ENCODE peak calls at places on chromosomes 3 and 15, in six cellular contexts. F is iPS-NIHi11; C is activated naive CD8-positive, alpha-beta T cell treated with anti-CD3 and anti-CD28 coated beads, Interleukin-2, amount 50 U/mL, for 24 hours; Z is adrenal gland; W is caudate nucleus; H is effector memory CD4-positive, alpha-beta T cell. G is an unnamed sample.

GRCh38 chr3:24388159-24388558 is 106.5 kb downstream of the THRB start:
- DNase-seq in F (no peak), C (no peak), Z (no peak), W (no peak), H (no peak), G (no peak)

GRCh38 chr3:105722943-105723556 is 145.8 kb downstream of the CBLB start:
- DNase-seq in F (no peak), C (no peak), Z (no peak), W (no peak), H (no peak), G (no peak)

GRCh38 chr15:73996939-73997338 is 2.4 kb downstream of the PML start:
- DNase-seq in F (no peak), C (no peak), Z (no peak), W (no peak), H (no peak), G (no peak)

GRCh38 chr3:54427951-54428871 is 305.9 kb downstream of the CACNA2D3 start:
- DNase-seq in F (peak), C (peak), Z (peak), W (no peak), H (no peak), G (peak)

GRCh38 chr15:22253676-22254408 is 173.5 kb downstream of the OR4M2 start:
- DNase-seq in F (no peak), C (no peak), Z (no peak), W (no peak), H (no peak), G (no peak)

GRCh38 chr3:130093741-130094391 is 12.2 kb downstream of the ALG1L2 start:
- DNase-seq in F (no peak), C (peak), Z (no peak), W (no peak), H (no peak), G (peak)

GRCh38 chr3:111577798-111578685 is 17.1 kb downstream of the ZBED2 start:
- DNase-seq in F (peak), C (no peak), Z (no peak), W (no peak), H (no peak), G (no peak)

GRCh38 chr15:76996526-76997401 is 1.8 kb downstream of the PSTPIP1 start:
- DNase-seq in F (no peak), C (peak), Z (no peak), W (no peak), H (no peak), G (no peak)

GRCh38 chr3:6805236-6805635 is 55.7 kb upstream of the GRM7 start:
- DNase-seq in F (no peak), C (no peak), Z (no peak), W (no peak), H (no peak), G (no peak)

GRCh38 chr3:31952205-31952604 is 28.9 kb downstream of the OSBPL10 start:
- DNase-seq in F (no peak), C (no peak), Z (no peak), W (no peak), H (no peak), G (no peak)

GRCh38 chr3:134189848-134190247 is 60.8 kb downstream of the RYK start:
- DNase-seq in F (no peak), C (no peak), Z (no peak), W (no peak), H (no peak), G (no peak)

GRCh38 chr15:33083232-33084006 is 111.1 kb downstream of the FMN1 start:
- DNase-seq in F (peak), C (no peak), Z (no peak), W (no peak), H (no peak), G (peak)

GRCh38 chr3:71062037-71062919 is 521.2 kb downstream of the FOXP1 start:
- DNase-seq in F (no peak), C (no peak), Z (no peak), W (no peak), H (no peak), G (no peak)

GRCh38 chr3:30657914-30658313 is 51.5 kb downstream of the TGFBR2 start:
- DNase-seq in F (no peak), C (no peak), Z (no peak), W (no peak), H (no peak), G (no peak)

GRCh38 chr3:55770077-55770476 is 283.0 kb upstream of the WNT5A start:
- DNase-seq in F (no peak), C (no peak), Z (no peak), W (no peak), H (no peak), G (no peak)

GRCh38 chr3:57544181-57545125 is at the start of gene DNAH12:
- DNase-seq in F (peak), C (peak), Z (peak), W (no peak), H (no peak), G (peak)

GRCh38 chr3:124250053-124250452 is 258.1 kb upstream of the ROPN1 start:
- DNase-seq in F (no peak), C (no peak), Z (no peak), W (no peak), H (no peak), G (no peak)

GRCh38 chr3:126109860-126110235 is 25.9 kb upstream of the SLC41A3 start:
- DNase-seq in F (peak), C (no peak), Z (no peak), W (no peak), H (no peak), G (no peak)

GRCh38 chr3:64300790-64301423 is 75.6 kb upstream of the PRICKLE2 start:
- DNase-seq in F (no peak), C (no peak), Z (no peak), W (no peak), H (no peak), G (no peak)

GRCh38 chr15:77013786-77014136 is 18.8 kb downstream of the PSTPIP1 start:
- DNase-seq in F (peak), C (peak), Z (no peak), W (no peak), H (peak), G (no peak)

GRCh38 chr3:70771426-70772147 is 459.1 kb upstream of the MDFIC2 start:
- DNase-seq in F (no peak), C (no peak), Z (no peak), W (no peak), H (no peak), G (no peak)

GRCh38 chr3:6807967-6808588 is 52.8 kb upstream of the GRM7 start:
- DNase-seq in F (no peak), C (no peak), Z (no peak), W (no peak), H (no peak), G (no peak)

GRCh38 chr3:127073931-127074820 is 91.3 kb downstream of the PLXNA1 start:
- DNase-seq in F (no peak), C (no peak), Z (peak), W (no peak), H (no peak), G (no peak)

GRCh38 chr3:70000028-70000410 is 486 bp downstream of the SAMMSON start:
- DNase-seq in F (no peak), C (no peak), Z (no peak), W (no peak), H (no peak), G (peak)

GRCh38 chr15:65583701-65584100 is 27.2 kb downstream of the INTS14 start:
- DNase-seq in F (no peak), C (peak), Z (no peak), W (no peak), H (no peak), G (no peak)

G was measured in H9.